ENCODE peak calls at places on chromosomes 16 and 17, in six cellular contexts. J, E, Q, C, P and X are unnamed samples.

GRCh38 chr17:17300624-17301568 is 2.3 kb upstream of the NT5M start:
- DNase-seq in E (no peak), Q (peak), J (peak), C (peak), P (no peak), X (peak)

GRCh38 chr16:27408012-27408601 is 6.1 kb downstream of the IL21R start:
- DNase-seq in P (no peak), E (no peak), C (no peak), Q (peak), J (peak), X (no peak)

GRCh38 chr17:69945698-69946185 is 129.3 kb upstream of the KCNJ16 start:
- DNase-seq in P (no peak), C (no peak), Q (no peak), J (no peak), E (no peak), X (no peak)

GRCh38 chr17:65487161-65487560 is 74.3 kb downstream of the AXIN2 start:
- DNase-seq in E (no peak), J (no peak), P (no peak), Q (no peak), C (no peak), X (no peak)

GRCh38 chr16:17302213-17302612 is 168.5 kb downstream of the XYLT1 start:
- DNase-seq in J (no peak), E (no peak), P (no peak), Q (no peak), C (no peak), X (no peak)

GRCh38 chr17:63140255-63140654 is 174.2 kb downstream of the TANC2 start:
- DNase-seq in Q (no peak), P (no peak), E (no peak), C (no peak), J (no peak), X (no peak)

GRCh38 chr17:63961355-63962207 is 11.1 kb downstream of the SCN4A start:
- DNase-seq in J (peak), Q (peak), P (no peak), E (no peak), C (peak), X (peak)

GRCh38 chr16:77551352-77551751 is 116.5 kb upstream of the ADAMTS18 start:
- DNase-seq in J (no peak), E (no peak), Q (no peak), C (no peak), P (no peak), X (no peak)

GRCh38 chr16:4892356-4893102 is 44.4 kb downstream of the PPL start:
- DNase-seq in E (no peak), C (peak), J (no peak), Q (no peak), P (no peak), X (no peak)

GRCh38 chr16:70780546-70780945 is 20.4 kb downstream of the VAC14 start:
- DNase-seq in C (no peak), Q (no peak), J (no peak), E (no peak), P (no peak), X (no peak)

GRCh38 chr16:23428351-23428750 is 24.6 kb downstream of the COG7 start:
- DNase-seq in Q (no peak), C (no peak), E (no peak), J (no peak), P (no peak), X (no peak)

GRCh38 chr17:49337900-49338299 is 24.1 kb downstream of the ZNF652 start:
- DNase-seq in P (no peak), Q (no peak), E (no peak), C (peak), J (peak), X (no peak)

GRCh38 chr17:48587276-48588073 is 2.6 kb downstream of the HOXB3 start:
- DNase-seq in C (no peak), J (no peak), E (no peak), Q (no peak), P (no peak), X (no peak)

GRCh38 chr17:73722163-73722562 is 77.9 kb upstream of the SDK2 start:
- DNase-seq in J (no peak), P (no peak), C (no peak), Q (no peak), E (no peak), X (no peak)

GRCh38 chr17:72624652-72625051 is 467.8 kb downstream of the SLC39A11 start:
- DNase-seq in J (no peak), E (no peak), Q (no peak), P (no peak), C (no peak), X (no peak)